ENCODE peak calls at places on chromosomes 3 and 15, in four cellular contexts. B is spleen, Q is transverse colon, R is endothelial cell of umbilical vein. D is an unnamed sample.

GRCh38 chr3:179410999-179411398 is 40.3 kb downstream of the GNB4 start:
- DNase-seq in R (no peak), B (no peak), Q (no peak), D (no peak)

GRCh38 chr15:70132148-70132547 is 34.4 kb upstream of the TLE3 start:
- DNase-seq in R (no peak), Q (no peak), B (no peak), D (no peak)

GRCh38 chr3:55407426-55407820 is 79.7 kb downstream of the WNT5A start:
- DNase-seq in B (no peak), R (no peak), Q (no peak), D (no peak)

GRCh38 chr15:78133801-78134200 is 2.6 kb upstream of the CIB2 start:
- DNase-seq in Q (no peak), R (no peak), B (no peak), D (no peak)

GRCh38 chr3:53134631-53135232 is 4.5 kb upstream of the RFT1 start:
- DNase-seq in B (peak), Q (peak), R (peak), D (no peak)

GRCh38 chr3:48430359-48431101 is 644 bp upstream of the PLXNB1 start:
- DNase-seq in Q (peak), R (no peak), B (no peak), D (no peak)

GRCh38 chr15:78898540-78898939 is 25.9 kb downstream of the MORF4L1 start:
- DNase-seq in R (no peak), B (no peak), Q (no peak), D (no peak)

GRCh38 chr15:98914626-98915025 is 93.0 kb downstream of the PGPEP1L start:
- DNase-seq in Q (no peak), R (peak), B (no peak), D (no peak)

GRCh38 chr3:157718835-157719234 is 215.6 kb upstream of the VEPH1 start:
- DNase-seq in B (no peak), R (no peak), Q (no peak), D (no peak)

GRCh38 chr15:62770752-62771151 is 271.8 kb upstream of the TPM1 start:
- DNase-seq in Q (no peak), B (no peak), R (no peak), D (no peak)

GRCh38 chr3:52153389-52154096 is 680 bp downstream of the POC1A start:
- DNase-seq in R (no peak), Q (peak), B (peak), D (no peak)

GRCh38 chr3:140953028-140953960 is 11.7 kb downstream of the SLC25A36 start:
- DNase-seq in B (no peak), R (peak), Q (no peak), D (no peak)

GRCh38 chr15:100849021-100849831 is 30.4 kb upstream of the ALDH1A3 start:
- DNase-seq in Q (peak), R (peak), B (peak), D (no peak)

GRCh38 chr3:29171583-29171990 is 109.3 kb upstream of the RBMS3 start:
- DNase-seq in Q (no peak), R (peak), B (no peak), D (no peak)

GRCh38 chr15:61195116-61196002 is 33.7 kb downstream of the RORA start:
- DNase-seq in R (peak), Q (no peak), B (no peak), D (no peak)

GRCh38 chr15:69538381-69538780 is 85.8 kb downstream of the RPLP1 start:
- DNase-seq in Q (no peak), R (no peak), B (no peak), D (no peak)

GRCh38 chr3:156360992-156361391 is 193.9 kb downstream of the SSR3 start:
- DNase-seq in R (no peak), B (no peak), Q (no peak), D (no peak)

GRCh38 chr3:172096881-172097420 is 57.6 kb downstream of the FNDC3B start:
- DNase-seq in Q (no peak), B (no peak), R (peak), D (no peak)

GRCh38 chr3:142578309-142579223 is at the start of gene ATR:
- DNase-seq in Q (peak), B (peak), R (peak), D (peak)
- TF ChIP-seq POLR2AphosphoS5 in Q (peak), B (peak), R (peak), D (peak)

DNA sequence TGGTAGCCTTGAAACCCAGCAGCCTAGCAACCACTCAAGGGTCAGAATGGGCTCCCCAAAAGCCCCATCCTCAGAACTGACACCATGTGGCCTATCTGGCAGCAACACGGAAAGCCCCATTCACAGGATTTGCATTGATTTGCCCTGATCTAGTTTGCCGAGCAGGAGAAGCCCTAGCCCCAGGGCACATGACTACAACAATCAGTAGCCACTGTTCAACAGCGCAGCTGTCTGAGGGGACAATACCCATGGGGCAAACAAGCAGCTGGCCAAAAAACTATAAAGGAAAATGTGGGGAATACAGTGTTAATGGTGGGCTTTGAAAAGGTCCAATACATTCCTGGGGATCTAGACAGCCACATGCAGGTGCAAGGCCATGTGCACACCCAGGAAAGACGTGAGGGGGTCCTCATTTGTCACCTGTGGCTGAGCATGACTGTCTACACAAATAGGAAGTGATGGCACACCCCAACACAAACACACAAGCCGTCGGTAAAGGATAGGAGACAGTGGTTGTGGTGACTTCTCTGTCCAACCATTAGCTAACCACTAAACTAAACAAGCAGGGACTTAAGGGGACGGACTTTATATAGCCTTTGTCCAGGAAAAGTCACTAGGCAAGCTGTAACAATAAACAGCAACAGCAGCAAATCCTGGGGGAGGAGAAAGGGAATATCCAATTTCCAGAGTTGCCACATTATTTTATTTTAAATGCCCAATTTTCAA is 113.7 kb downstream of the LRIG1 start:
- DNase-seq in B (no peak), R (no peak), Q (no peak), D (peak)
- H3K27ac ChIP-seq in B (peak), R (no peak), Q (no peak), D (no peak)

GRCh38 chr3:11096266-11097135 is 57.8 kb upstream of the HRH1 start:
- DNase-seq in Q (peak), B (no peak), R (peak), D (no peak)
- TF ChIP-seq POLR2AphosphoS5 in Q (no peak), B (peak), R (peak), D (peak)

DNA sequence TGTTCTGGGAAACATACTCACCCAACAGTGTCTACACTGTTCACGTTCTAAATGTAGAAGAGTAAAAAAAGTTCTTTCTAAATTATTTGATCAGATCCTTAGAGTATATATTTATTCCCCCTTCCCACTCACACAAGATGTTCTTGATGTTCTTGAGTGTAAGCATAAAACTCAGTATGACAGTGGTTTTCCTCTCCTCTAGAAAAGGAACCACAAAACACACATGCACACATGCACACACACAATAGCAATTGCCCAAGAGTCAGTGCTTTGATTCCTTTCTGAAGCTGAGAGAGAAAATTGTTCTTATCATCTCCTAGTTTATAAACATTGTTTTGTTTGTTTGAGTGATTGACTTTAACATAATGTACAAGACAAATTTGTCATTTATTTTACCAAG is 123.2 kb upstream of the PHLDB2 start:
- DNase-seq in B (no peak), Q (no peak), R (no peak), D (no peak)
- H3K27ac ChIP-seq in B (no peak), Q (no peak), R (peak), D (no peak)

GRCh38 chr15:90915216-90915807 is 12.2 kb downstream of the MAN2A2 start:
- DNase-seq in R (no peak), B (no peak), Q (peak), D (no peak)

GRCh38 chr15:90917569-90917968 is 14.5 kb downstream of the MAN2A2 start:
- DNase-seq in Q (no peak), B (no peak), R (no peak), D (no peak)

GRCh38 chr15:90914240-90915080 is 11.4 kb downstream of the MAN2A2 start:
- DNase-seq in Q (no peak), B (peak), R (no peak), D (peak)

GRCh38 chr15:90916461-90916860 is 13.4 kb downstream of the MAN2A2 start:
- DNase-seq in Q (no peak), B (peak), R (no peak), D (no peak)

GRCh38 chr15:90915808-90916440 is 12.8 kb downstream of the MAN2A2 start:
- DNase-seq in B (peak), Q (peak), R (no peak), D (no peak)
- TF ChIP-seq POLR2AphosphoS5 in B (peak), Q (no peak), R (no peak), D (no peak)

GRCh38 chr3:195573611-195574496 is 9.9 kb downstream of the APOD start:
- DNase-seq in R (no peak), Q (no peak), B (no peak), D (no peak)

GRCh38 chr3:195570344-195570743 is 13.4 kb downstream of the APOD start:
- DNase-seq in R (no peak), B (no peak), Q (no peak), D (no peak)

GRCh38 chr3:195570912-195571311 is 12.8 kb downstream of the APOD start:
- DNase-seq in B (no peak), Q (no peak), R (no peak), D (no peak)

GRCh38 chr3:195568630-195569029 is 15.1 kb downstream of the APOD start:
- DNase-seq in Q (no peak), B (no peak), R (no peak), D (no peak)

GRCh38 chr3:195571361-195571760 is 12.4 kb downstream of the APOD start:
- DNase-seq in R (no peak), Q (no peak), B (no peak), D (no peak)
- H3K27ac ChIP-seq in R (no peak), Q (no peak), B (no peak), D (no peak)

GRCh38 chr3:114685053-114685630 is 391.3 kb downstream of the TIGIT start:
- DNase-seq in B (no peak), Q (no peak), R (no peak), D (no peak)

GRCh38 chr3:114675104-114675503 is 381.3 kb downstream of the TIGIT start:
- DNase-seq in B (no peak), Q (no peak), R (no peak), D (no peak)

GRCh38 chr3:114680299-114680698 is 386.5 kb downstream of the TIGIT start:
- DNase-seq in R (no peak), Q (no peak), B (no peak), D (no peak)
- TF ChIP-seq POLR2AphosphoS5 in R (no peak), Q (no peak), B (no peak), D (no peak)

GRCh38 chr3:30684361-30684760 is 78.0 kb downstream of the TGFBR2 start:
- DNase-seq in R (no peak), Q (no peak), B (no peak), D (no peak)
- H3K27ac ChIP-seq in R (no peak), Q (peak), B (peak), D (peak)

DNA sequence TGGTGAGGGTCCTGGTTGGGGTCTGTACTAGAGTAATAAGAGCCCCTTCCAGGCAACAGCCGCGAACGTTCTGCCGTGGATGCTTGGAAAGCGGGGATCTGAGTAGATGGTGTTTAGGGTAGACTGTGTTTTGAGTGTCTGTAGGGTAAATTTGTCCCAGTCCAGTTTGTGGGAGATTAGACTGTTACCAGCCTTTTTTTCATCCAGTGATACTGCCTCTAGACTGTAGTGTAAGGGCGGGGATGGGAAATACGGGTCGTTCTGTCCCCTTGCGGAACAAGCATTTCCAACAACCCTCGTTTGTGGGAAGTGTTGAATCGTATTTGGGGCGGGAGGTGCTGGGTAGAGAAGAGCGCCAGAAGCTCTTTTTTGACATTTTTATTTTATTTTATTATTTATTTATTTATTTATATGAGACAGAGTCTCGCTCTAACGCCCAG is 434 bp downstream of the HAUS2 start:
- DNase-seq in B (no peak), Q (peak), R (no peak), D (no peak)
- TF ChIP-seq POLR2AphosphoS5 in B (no peak), Q (no peak), R (no peak), D (no peak)

D was measured in vagina.